ENCODE peak calls at places on chromosomes 4 and X, in six cellular contexts. One of them, this sample, is unnamed.
A peak's percentile ranks its signal among the peaks of the same experiment; 100 is the strongest.

GRCh38 chrX:19682712-19683331 is 167.5 kb upstream of the MAP3K15 start:
- DNase-seq in SK-N-SH: peak; percentile 55
- DNase-seq in K562: no peak
- DNase-seq in HepG2: no peak
- DNase-seq in HCT116: no peak
- DNase-seq in GM12878: no peak
- DNase-seq in this sample: no peak

GRCh38 chrX:101219840-101220191 is 230 bp downstream of the DRP2 start:
- DNase-seq in SK-N-SH: peak; percentile 20
- DNase-seq in K562: no peak
- DNase-seq in HepG2: no peak
- DNase-seq in HCT116: no peak
- DNase-seq in GM12878: no peak
- DNase-seq in this sample: no peak

GRCh38 chr4:158161561-158162354 is 11.1 kb downstream of the GASK1B start:
- DNase-seq in SK-N-SH: no peak
- DNase-seq in K562: no peak
- DNase-seq in HepG2: no peak
- DNase-seq in HCT116: peak; percentile 63
- DNase-seq in GM12878: no peak
- DNase-seq in this sample: no peak

GRCh38 chr4:69064391-69064790 is 31.9 kb upstream of the UGT2B7 start:
- DNase-seq in SK-N-SH: no peak
- DNase-seq in K562: no peak
- DNase-seq in HepG2: no peak
- DNase-seq in HCT116: no peak
- DNase-seq in GM12878: no peak
- DNase-seq in this sample: no peak

GRCh38 chr4:58113083-58113482 is 1002.9 kb upstream of the IGFBP7 start:
- DNase-seq in SK-N-SH: no peak
- DNase-seq in K562: no peak
- DNase-seq in HepG2: no peak
- DNase-seq in HCT116: no peak
- DNase-seq in GM12878: no peak
- DNase-seq in this sample: no peak

GRCh38 chr4:1767058-1767769 is 25.9 kb upstream of the FGFR3 start:
- DNase-seq in SK-N-SH: peak; percentile 86
- DNase-seq in K562: peak; percentile 84
- DNase-seq in HepG2: no peak
- DNase-seq in HCT116: no peak
- DNase-seq in GM12878: no peak
- DNase-seq in this sample: no peak

GRCh38 chrX:10756365-10756915 is 136.1 kb upstream of the MID1 start:
- DNase-seq in SK-N-SH: no peak
- DNase-seq in K562: no peak
- DNase-seq in HepG2: no peak
- DNase-seq in HCT116: peak; percentile 18
- DNase-seq in GM12878: no peak
- DNase-seq in this sample: peak; percentile 15

GRCh38 chr4:23706972-23707676 is 182.7 kb downstream of the PPARGC1A start:
- DNase-seq in SK-N-SH: no peak
- DNase-seq in K562: no peak
- DNase-seq in HepG2: no peak
- DNase-seq in HCT116: no peak
- DNase-seq in GM12878: no peak
- DNase-seq in this sample: no peak

GRCh38 chrX:100673397-100673953 is 29.5 kb downstream of the SRPX2 start:
- DNase-seq in SK-N-SH: no peak
- DNase-seq in K562: no peak
- DNase-seq in HepG2: no peak
- DNase-seq in HCT116: no peak
- DNase-seq in GM12878: no peak
- DNase-seq in this sample: no peak

GRCh38 chr4:70196855-70197254 is 1.3 kb downstream of the ODAM start:
- DNase-seq in SK-N-SH: no peak
- DNase-seq in K562: no peak
- DNase-seq in HepG2: no peak
- DNase-seq in HCT116: no peak
- DNase-seq in GM12878: no peak
- DNase-seq in this sample: no peak

GRCh38 chrX:46325312-46325877 is 219.8 kb downstream of the ZNF674 start:
- DNase-seq in SK-N-SH: no peak
- DNase-seq in K562: no peak
- DNase-seq in HepG2: peak; percentile 41
- DNase-seq in HCT116: peak; percentile 86
- DNase-seq in GM12878: no peak
- DNase-seq in this sample: peak; percentile 54

GRCh38 chrX:101210630-101211029 is 9.0 kb upstream of the DRP2 start:
- DNase-seq in SK-N-SH: no peak
- DNase-seq in K562: no peak
- DNase-seq in HepG2: no peak
- DNase-seq in HCT116: no peak
- DNase-seq in GM12878: no peak
- DNase-seq in this sample: no peak

GRCh38 chrX:17435476-17435875 is 60.5 kb downstream of the NHS start:
- DNase-seq in SK-N-SH: no peak
- DNase-seq in K562: no peak
- DNase-seq in HepG2: no peak
- DNase-seq in HCT116: no peak
- DNase-seq in GM12878: no peak
- DNase-seq in this sample: no peak

GRCh38 chrX:150406559-150406958 is 43.4 kb downstream of the MAMLD1 start:
- DNase-seq in SK-N-SH: no peak
- DNase-seq in K562: no peak
- DNase-seq in HepG2: no peak
- DNase-seq in HCT116: no peak
- DNase-seq in GM12878: no peak
- DNase-seq in this sample: no peak

GRCh38 chrX:45765281-45765680 is 564.6 kb upstream of the DIPK2B start:
- DNase-seq in SK-N-SH: no peak
- DNase-seq in K562: no peak
- DNase-seq in HepG2: no peak
- DNase-seq in HCT116: no peak
- DNase-seq in GM12878: no peak
- DNase-seq in this sample: no peak

GRCh38 chrX:111007238-111007637 is 88.8 kb upstream of the PAK3 start:
- DNase-seq in SK-N-SH: no peak
- DNase-seq in K562: no peak
- DNase-seq in HepG2: no peak
- DNase-seq in HCT116: no peak
- DNase-seq in GM12878: no peak
- DNase-seq in this sample: no peak

GRCh38 chr4:78552398-78553396 is 1.1 kb downstream of the ANXA3 start:
- DNase-seq in SK-N-SH: no peak
- DNase-seq in K562: no peak
- DNase-seq in HepG2: peak; percentile 67
- DNase-seq in HCT116: peak; percentile 88
- DNase-seq in GM12878: no peak
- DNase-seq in this sample: no peak

GRCh38 chr4:88820723-88821368 is 123.2 kb upstream of the NAP1L5 start:
- DNase-seq in SK-N-SH: no peak
- DNase-seq in K562: no peak
- DNase-seq in HepG2: no peak
- DNase-seq in HCT116: no peak
- DNase-seq in GM12878: no peak
- DNase-seq in this sample: no peak

GRCh38 chrX:131741103-131741581 is 197.3 kb downstream of the OR13H1 start:
- DNase-seq in SK-N-SH: peak; percentile 48
- DNase-seq in K562: no peak
- DNase-seq in HepG2: no peak
- DNase-seq in HCT116: no peak
- DNase-seq in GM12878: peak; percentile 87
- DNase-seq in this sample: no peak

GRCh38 chr4:153538408-153539057 is 72.4 kb downstream of the TMEM131L start:
- DNase-seq in SK-N-SH: peak; percentile 61
- DNase-seq in K562: no peak
- DNase-seq in HepG2: no peak
- DNase-seq in HCT116: no peak
- DNase-seq in GM12878: no peak
- DNase-seq in this sample: peak; percentile 5

GRCh38 chrX:41718481-41719245 is 5.3 kb upstream of the GPR82 start:
- DNase-seq in SK-N-SH: no peak
- DNase-seq in K562: no peak
- DNase-seq in HepG2: peak; percentile 1
- DNase-seq in HCT116: no peak
- DNase-seq in GM12878: no peak
- DNase-seq in this sample: no peak

GRCh38 chr4:109998867-109999303 is 86.2 kb downstream of the EGF start:
- DNase-seq in SK-N-SH: peak; percentile 55
- DNase-seq in K562: peak; percentile 43
- DNase-seq in HepG2: peak; percentile 73
- DNase-seq in HCT116: peak; percentile 68
- DNase-seq in GM12878: peak; percentile 38
- DNase-seq in this sample: peak; percentile 71

GRCh38 chr4:165461176-165461835 is 82.5 kb downstream of the CPE start:
- DNase-seq in SK-N-SH: no peak
- DNase-seq in K562: no peak
- DNase-seq in HepG2: peak; percentile 54
- DNase-seq in HCT116: no peak
- DNase-seq in GM12878: no peak
- DNase-seq in this sample: no peak

GRCh38 chrX:153920546-153920945 is 5.5 kb downstream of the ARHGAP4 start:
- DNase-seq in SK-N-SH: no peak
- DNase-seq in K562: no peak
- DNase-seq in HepG2: no peak
- DNase-seq in HCT116: no peak
- DNase-seq in GM12878: no peak
- DNase-seq in this sample: no peak

GRCh38 chrX:153925739-153926593 is at the start of gene ARHGAP4:
- DNase-seq in SK-N-SH: no peak
- DNase-seq in K562: peak; percentile 74
- DNase-seq in HepG2: no peak
- DNase-seq in HCT116: peak; percentile 37
- DNase-seq in GM12878: no peak
- DNase-seq in this sample: peak; percentile 64

GRCh38 chr4:98516042-98516440 is 142.4 kb downstream of the TSPAN5 start:
- DNase-seq in SK-N-SH: no peak
- DNase-seq in K562: peak; percentile 26
- DNase-seq in HepG2: peak; percentile 35
- DNase-seq in HCT116: peak; percentile 31
- DNase-seq in GM12878: no peak
- DNase-seq in this sample: no peak

GRCh38 chr4:110620352-110621327 is 2.2 kb downstream of the PITX2 start:
- DNase-seq in SK-N-SH: peak; percentile 66
- DNase-seq in K562: no peak
- DNase-seq in HepG2: no peak
- DNase-seq in HCT116: no peak
- DNase-seq in GM12878: no peak
- DNase-seq in this sample: no peak

GRCh38 chrX:28189011-28189410 is 207.8 kb upstream of the DCAF8L1 start:
- DNase-seq in SK-N-SH: no peak
- DNase-seq in K562: no peak
- DNase-seq in HepG2: no peak
- DNase-seq in HCT116: peak; percentile 51
- DNase-seq in GM12878: no peak
- DNase-seq in this sample: no peak

GRCh38 chr4:3257691-3258482 is 8.9 kb downstream of the MSANTD1 start:
- DNase-seq in SK-N-SH: no peak
- DNase-seq in K562: no peak
- DNase-seq in HepG2: no peak
- DNase-seq in HCT116: no peak
- DNase-seq in GM12878: peak; percentile 7
- DNase-seq in this sample: no peak
- TF ChIP-seq JUND in SK-N-SH: no peak
- TF ChIP-seq JUND in K562: no peak
- TF ChIP-seq JUND in HepG2: no peak
- TF ChIP-seq JUND in HCT116: no peak
- TF ChIP-seq JUND in GM12878: no peak
- TF ChIP-seq JUND in this sample: no peak

DNA sequence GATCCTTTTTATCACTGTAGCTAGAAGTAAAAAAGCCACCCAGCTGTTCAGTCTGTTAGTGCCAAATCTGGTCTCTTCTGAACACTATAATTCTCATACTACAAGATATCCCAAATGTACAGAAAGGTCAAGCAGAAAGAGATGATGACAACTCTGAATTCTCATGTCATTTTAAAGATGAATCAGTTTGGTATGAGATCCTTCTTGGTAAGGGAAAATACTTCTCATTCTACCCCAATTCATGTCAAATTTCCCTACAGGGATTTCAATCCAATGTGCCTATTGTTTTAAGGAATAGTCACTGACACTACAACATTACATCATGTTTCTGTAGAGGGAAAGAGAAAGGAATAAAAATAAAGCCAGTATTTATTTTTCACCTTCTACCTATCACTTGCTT is 184.5 kb downstream of the CPEB2 start:
- DNase-seq in SK-N-SH: no peak
- DNase-seq in K562: no peak
- DNase-seq in HepG2: no peak
- DNase-seq in HCT116: no peak
- DNase-seq in GM12878: no peak
- DNase-seq in this sample: no peak
- TF ChIP-seq JUND in SK-N-SH: no peak
- TF ChIP-seq JUND in K562: no peak
- TF ChIP-seq JUND in HepG2: no peak
- TF ChIP-seq JUND in HCT116: no peak
- TF ChIP-seq JUND in GM12878: no peak
- TF ChIP-seq JUND in this sample: no peak

GRCh38 chr4:26621366-26621765 is 37.5 kb downstream of the TBC1D19 start:
- DNase-seq in SK-N-SH: no peak
- DNase-seq in K562: no peak
- DNase-seq in HepG2: no peak
- DNase-seq in HCT116: no peak
- DNase-seq in GM12878: no peak
- DNase-seq in this sample: no peak
- TF ChIP-seq JUND in SK-N-SH: no peak
- TF ChIP-seq JUND in K562: no peak
- TF ChIP-seq JUND in HepG2: no peak
- TF ChIP-seq JUND in HCT116: no peak
- TF ChIP-seq JUND in GM12878: no peak
- TF ChIP-seq JUND in this sample: no peak

GRCh38 chr4:129364747-129365452 is 268.9 kb downstream of the C4orf33 start:
- DNase-seq in SK-N-SH: no peak
- DNase-seq in K562: no peak
- DNase-seq in HepG2: no peak
- DNase-seq in HCT116: no peak
- DNase-seq in GM12878: no peak
- DNase-seq in this sample: no peak

GRCh38 chr4:129358571-129358970 is 262.6 kb downstream of the C4orf33 start:
- DNase-seq in SK-N-SH: no peak
- DNase-seq in K562: no peak
- DNase-seq in HepG2: no peak
- DNase-seq in HCT116: peak; percentile 26
- DNase-seq in GM12878: no peak
- DNase-seq in this sample: no peak

DNA sequence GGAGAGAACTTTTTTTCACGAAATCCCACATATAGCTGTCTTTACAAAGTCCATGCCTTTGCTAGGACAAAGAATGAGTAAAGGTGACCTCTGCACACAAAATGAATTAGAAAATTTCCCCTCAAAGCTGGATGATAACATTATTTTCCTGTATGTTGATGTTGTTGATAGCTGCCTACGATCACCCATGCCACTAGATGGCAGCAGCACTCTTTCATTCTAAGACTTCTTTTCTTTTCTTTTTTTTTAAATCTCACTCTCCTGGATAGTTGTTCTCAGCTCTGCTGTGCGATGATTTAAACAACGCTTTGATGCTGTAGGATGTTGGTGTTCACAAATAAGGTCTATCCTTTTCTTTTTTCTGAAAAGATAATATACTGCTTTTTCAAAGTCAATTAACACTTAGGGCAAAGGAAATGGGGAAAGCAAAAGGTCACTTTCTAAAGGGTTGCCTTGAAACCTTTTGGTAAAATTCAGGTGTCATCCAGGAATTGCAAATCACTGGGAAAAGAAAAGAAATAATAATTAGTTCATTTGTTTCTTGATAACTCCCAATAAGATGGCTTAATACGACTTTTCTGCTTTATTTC is 266.8 kb downstream of the C4orf33 start:
- DNase-seq in SK-N-SH: peak; percentile 51
- DNase-seq in K562: peak; percentile 56
- DNase-seq in HepG2: peak; percentile 50
- DNase-seq in HCT116: peak; percentile 57
- DNase-seq in GM12878: peak; percentile 13
- DNase-seq in this sample: peak; percentile 11
- TF ChIP-seq JUND in SK-N-SH: no peak
- TF ChIP-seq JUND in K562: no peak
- TF ChIP-seq JUND in HepG2: no peak
- TF ChIP-seq JUND in HCT116: no peak
- TF ChIP-seq JUND in GM12878: no peak
- TF ChIP-seq JUND in this sample: no peak

This sample was measured in T47D.